ENCODE peak calls at places on chromosome 15, in four cellular contexts. K is HepG2, D is GM12878, F is K562. R is an unnamed sample.

GRCh38 chr15:84886211-84886983 is 1.9 kb downstream of the SLC28A1 start:
- DNase-seq in K (peak), D (no peak), F (no peak), R (no peak)

GRCh38 chr15:47607750-47608149 is 109.6 kb upstream of the SEMA6D start:
- DNase-seq in K (no peak), D (no peak), F (no peak), R (no peak)

GRCh38 chr15:38072507-38073277 is 138.3 kb downstream of the TMCO5A start:
- DNase-seq in K (peak), D (no peak), F (peak), R (peak)

GRCh38 chr15:38698215-38698614 is 133.6 kb upstream of the RASGRP1 start:
- DNase-seq in K (no peak), D (no peak), F (no peak), R (no peak)

GRCh38 chr15:88331291-88331690 is 74.8 kb upstream of the NTRK3 start:
- DNase-seq in K (peak), D (no peak), F (peak), R (peak)

GRCh38 chr15:39431371-39431770 is 149.5 kb upstream of the THBS1 start:
- DNase-seq in K (no peak), D (no peak), F (no peak), R (no peak)

GRCh38 chr15:41932101-41932500 is 38.2 kb upstream of the SPTBN5 start:
- DNase-seq in K (no peak), D (no peak), F (no peak), R (no peak)

GRCh38 chr15:61256231-61256630 is 27.1 kb upstream of the RORA start:
- DNase-seq in K (no peak), D (no peak), F (no peak), R (no peak)

GRCh38 chr15:53910236-53910849 is 67.9 kb upstream of the UNC13C start:
- DNase-seq in K (peak), D (no peak), F (no peak), R (no peak)

GRCh38 chr15:35722506-35722905 is 176.5 kb upstream of the DPH6 start:
- DNase-seq in K (no peak), D (no peak), F (no peak), R (no peak)

GRCh38 chr15:29747837-29748417 is 74.3 kb downstream of the TJP1 start:
- DNase-seq in K (peak), D (no peak), F (no peak), R (no peak)

GRCh38 chr15:59461521-59461920 is 23.5 kb downstream of the FAM81A start:
- DNase-seq in K (no peak), D (no peak), F (no peak), R (no peak)

GRCh38 chr15:34583399-34584320 is at the start of gene GOLGA8B:
- DNase-seq in K (peak), D (no peak), F (peak), R (peak)

GRCh38 chr15:74635228-74635627 is 19.6 kb downstream of the CLK3 start:
- DNase-seq in K (peak), D (no peak), F (peak), R (peak)

GRCh38 chr15:93170320-93170719 is 81.3 kb upstream of the RGMA start:
- DNase-seq in K (no peak), D (no peak), F (no peak), R (no peak)

GRCh38 chr15:76982356-76982755 is 12.6 kb upstream of the PSTPIP1 start:
- DNase-seq in K (no peak), D (no peak), F (no peak), R (no peak)

GRCh38 chr15:81410318-81410753 is 36.3 kb upstream of the TMC3 start:
- DNase-seq in K (peak), D (no peak), F (peak), R (peak)

GRCh38 chr15:49855917-49856637 is 235.2 kb downstream of the DTWD1 start:
- DNase-seq in K (no peak), D (no peak), F (no peak), R (no peak)

GRCh38 chr15:64216722-64217428 is 54.1 kb upstream of the PPIB start:
- DNase-seq in K (peak), D (no peak), F (peak), R (no peak)

GRCh38 chr15:96333194-96334016 is 2.9 kb downstream of the NR2F2 start:
- DNase-seq in K (no peak), D (no peak), F (peak), R (no peak)

GRCh38 chr15:82197734-82198594 is 64.6 kb downstream of the EFL1 start:
- DNase-seq in K (peak), D (peak), F (peak), R (peak)

GRCh38 chr15:31869640-31870335 is 160.5 kb upstream of the CHRNA7 start:
- DNase-seq in K (no peak), D (no peak), F (no peak), R (no peak)

GRCh38 chr15:77032052-77032646 is 37.2 kb downstream of the PSTPIP1 start:
- DNase-seq in K (peak), D (no peak), F (no peak), R (no peak)

GRCh38 chr15:85592148-85592547 is 202.6 kb downstream of the KLHL25 start:
- DNase-seq in K (peak), D (no peak), F (no peak), R (no peak)

GRCh38 chr15:68384451-68385239 is 47.3 kb downstream of the ITGA11 start:
- DNase-seq in K (no peak), D (no peak), F (no peak), R (no peak)

GRCh38 chr15:68385671-68386586 is 46.0 kb downstream of the ITGA11 start:
- DNase-seq in K (no peak), D (no peak), F (no peak), R (no peak)

GRCh38 chr15:68382286-68383007 is 49.5 kb downstream of the ITGA11 start:
- DNase-seq in K (no peak), D (no peak), F (no peak), R (no peak)

GRCh38 chr15:68385240-68385561 is 46.8 kb downstream of the ITGA11 start:
- DNase-seq in K (no peak), D (no peak), F (no peak), R (no peak)

GRCh38 chr15:68383161-68384074 is 48.5 kb downstream of the ITGA11 start:
- DNase-seq in K (peak), D (no peak), F (peak), R (peak)
- TF ChIP-seq TAF1 in K (no peak), D (no peak), F (no peak), R (no peak)

DNA sequence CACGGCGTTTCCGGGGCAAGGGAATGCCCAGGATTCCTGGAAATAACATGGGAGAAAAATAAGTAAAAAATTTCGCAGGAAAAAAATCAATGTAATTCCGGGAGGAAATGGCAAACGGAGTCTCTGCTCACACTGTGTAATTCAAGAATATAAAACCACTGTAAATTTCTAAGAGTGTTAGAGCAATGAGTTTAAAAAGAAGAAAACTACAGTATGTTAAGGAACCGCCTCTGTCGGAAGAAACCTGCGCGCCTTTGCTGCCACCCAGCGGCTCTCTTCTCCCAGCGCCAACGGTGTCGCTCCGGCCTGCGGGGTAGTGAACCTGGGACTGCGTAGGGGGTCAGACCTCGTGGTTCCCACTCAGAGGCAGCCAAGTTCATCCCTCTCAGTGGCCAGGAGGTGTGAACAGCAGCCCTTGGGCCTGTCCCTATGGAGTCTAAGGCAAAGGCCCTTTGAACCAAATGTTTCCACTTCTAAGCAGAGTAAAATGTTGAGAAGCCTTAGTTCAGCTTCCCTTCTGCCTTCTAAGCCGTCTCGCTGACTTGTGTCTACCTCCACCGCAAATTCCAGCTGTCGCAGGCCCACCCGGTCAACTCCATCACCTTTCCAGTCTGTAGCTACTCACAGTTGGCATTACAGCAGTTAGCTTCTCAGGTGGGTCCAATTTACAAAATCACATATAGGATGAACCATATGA is 896 bp upstream of the RAB27A start:
- DNase-seq in K (peak), D (no peak), F (peak), R (peak)
- TF ChIP-seq TAF1 in K (no peak), D (no peak), F (no peak), R (no peak)

DNA sequence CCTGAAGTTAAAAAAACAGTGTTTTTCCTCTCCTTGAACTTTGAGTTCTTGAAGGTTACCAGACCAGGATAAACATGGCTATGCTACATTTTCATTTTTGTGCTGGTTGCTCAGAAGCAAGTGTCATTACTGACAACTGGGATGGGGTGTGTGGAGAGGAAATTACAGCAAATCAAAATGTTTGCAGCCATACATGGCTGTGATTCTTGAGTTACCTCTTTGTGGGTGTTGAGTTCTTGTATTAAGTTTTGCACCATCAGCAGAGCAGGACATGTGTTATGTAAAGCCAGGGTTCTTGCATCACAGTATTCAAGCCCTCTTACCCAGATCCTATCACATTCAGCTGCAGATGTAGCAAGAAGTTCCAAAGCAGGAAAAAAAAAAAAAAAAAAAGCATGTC is 53.9 kb upstream of the ATOSA start:
- DNase-seq in K (peak), D (no peak), F (no peak), R (no peak)
- TF ChIP-seq TAF1 in K (no peak), D (no peak), F (no peak), R (no peak)

GRCh38 chr15:25022233-25022632 is 67.4 kb downstream of the SNRPN start:
- DNase-seq in K (no peak), D (no peak), F (no peak), R (no peak)
- TF ChIP-seq TAF1 in K (no peak), D (no peak), F (no peak), R (no peak)

GRCh38 chr15:99507732-99508571 is 57.8 kb upstream of the MEF2A start:
- DNase-seq in K (no peak), D (no peak), F (no peak), R (no peak)
- TF ChIP-seq TAF1 in K (no peak), D (peak), F (no peak), R (no peak)

GRCh38 chr15:66886686-66887273 is 178.6 kb upstream of the SMAD3 start:
- DNase-seq in K (no peak), D (no peak), F (no peak), R (no peak)
- TF ChIP-seq TAF1 in K (no peak), D (no peak), F (no peak), R (no peak)

GRCh38 chr15:91561371-91562100 is 292.0 kb upstream of the SLCO3A1 start:
- DNase-seq in K (no peak), D (no peak), F (no peak), R (no peak)
- TF ChIP-seq TAF1 in K (no peak), D (no peak), F (no peak), R (no peak)

GRCh38 chr15:89794627-89795241 is 18.6 kb downstream of the MESP2 start:
- DNase-seq in K (no peak), D (no peak), F (no peak), R (no peak)
- TF ChIP-seq TAF1 in K (no peak), D (no peak), F (no peak), R (no peak)

GRCh38 chr15:45362419-45362818 is 15.9 kb downstream of the GATM start:
- DNase-seq in K (no peak), D (no peak), F (no peak), R (no peak)

GRCh38 chr15:45363334-45363733 is 15.0 kb downstream of the GATM start:
- DNase-seq in K (no peak), D (no peak), F (no peak), R (no peak)

GRCh38 chr15:45364271-45364670 is 14.1 kb downstream of the GATM start:
- DNase-seq in K (no peak), D (no peak), F (no peak), R (no peak)

GRCh38 chr15:45361883-45362282 is 16.5 kb downstream of the GATM start:
- DNase-seq in K (no peak), D (no peak), F (no peak), R (no peak)
- TF ChIP-seq TAF1 in K (no peak), D (no peak), F (no peak), R (no peak)

GRCh38 chr15:51842852-51843737 is 13.6 kb downstream of the TMOD3 start:
- DNase-seq in K (peak), D (no peak), F (peak), R (no peak)
- TF ChIP-seq TAF1 in K (no peak), D (no peak), F (no peak), R (no peak)